ENCODE peak calls at places on chromosomes 11 and 22, in five cellular contexts. E is SK-N-SH, P is K562, H is H1, D is HepG2. O is an unnamed sample.

GRCh38 chr22:37406836-37407235 is 20.4 kb downstream of the ELFN2 start:
- DNase-seq in P (no peak), H (no peak), D (no peak), E (no peak), O (no peak)

GRCh38 chr11:2464451-2465165 is 19.8 kb downstream of the KCNQ1 start:
- DNase-seq in D (no peak), E (no peak), P (no peak), H (no peak), O (no peak)

GRCh38 chr11:79678780-79679468 is 238.1 kb upstream of the TENM4 start:
- DNase-seq in H (no peak), D (no peak), P (no peak), E (peak), O (no peak)

GRCh38 chr11:123570939-123571590 is 83.4 kb downstream of the SCN3B start:
- DNase-seq in H (no peak), P (no peak), E (no peak), D (no peak), O (no peak)

GRCh38 chr11:134119094-134119493 is 50.2 kb downstream of the JAM3 start:
- DNase-seq in H (no peak), P (no peak), D (no peak), E (no peak), O (no peak)

GRCh38 chr11:19768197-19768596 is 55.6 kb downstream of the NAV2 start:
- DNase-seq in E (no peak), P (no peak), H (no peak), D (no peak), O (no peak)

GRCh38 chr22:50011447-50012200 is 941 bp downstream of the IL17REL start:
- DNase-seq in E (peak), P (no peak), D (no peak), H (no peak), O (no peak)

GRCh38 chr22:35380013-35380412 is 883 bp upstream of the HMOX1 start:
- DNase-seq in H (no peak), E (no peak), D (no peak), P (no peak), O (no peak)

GRCh38 chr11:75055511-75055910 is 41.2 kb downstream of the OR2AT4 start:
- DNase-seq in P (no peak), E (no peak), D (no peak), H (no peak), O (no peak)

GRCh38 chr22:50271519-50271970 is 1.4 kb upstream of the MAPK11 start:
- DNase-seq in H (no peak), D (peak), E (peak), P (peak), O (no peak)

GRCh38 chr11:130611791-130612251 is 163.4 kb downstream of the ADAMTS15 start:
- DNase-seq in H (no peak), P (no peak), D (no peak), E (no peak), O (no peak)

GRCh38 chr22:20997536-20998257 is 4.2 kb downstream of the THAP7 start:
- DNase-seq in P (peak), E (no peak), D (no peak), H (no peak), O (no peak)

GRCh38 chr11:5476184-5476819 is 12.2 kb upstream of the OR52D1 start:
- DNase-seq in D (peak), E (peak), P (peak), H (no peak), O (peak)

GRCh38 chr11:6413791-6414231 is 5.1 kb downstream of the APBB1 start:
- DNase-seq in D (no peak), E (no peak), H (no peak), P (no peak), O (no peak)

GRCh38 chr11:28107331-28107725 is 628 bp downstream of the KIF18A start:
- DNase-seq in D (peak), E (peak), P (peak), H (no peak), O (no peak)

GRCh38 chr11:119691020-119691666 is 37.9 kb downstream of the NECTIN1 start:
- DNase-seq in D (no peak), E (no peak), H (no peak), P (peak), O (no peak)

GRCh38 chr22:47174671-47175111 is 412.2 kb downstream of the TBC1D22A start:
- DNase-seq in E (no peak), H (no peak), P (no peak), D (no peak), O (no peak)

GRCh38 chr22:40819741-40820140 is 595 bp upstream of the SLC25A17 start:
- DNase-seq in D (no peak), E (peak), H (no peak), P (no peak), O (no peak)

GRCh38 chr11:96781082-96781481 is 391.3 kb downstream of the JRKL start:
- DNase-seq in P (no peak), H (no peak), E (no peak), D (no peak), O (no peak)

GRCh38 chr22:19805821-19806212 is 45.2 kb downstream of the TBX1 start:
- DNase-seq in P (no peak), H (no peak), E (peak), D (no peak), O (peak)

GRCh38 chr11:5507177-5507576 is 2.6 kb downstream of the UBQLN3 start:
- DNase-seq in P (peak), E (no peak), D (no peak), H (no peak), O (no peak)

GRCh38 chr11:19275496-19275895 is 34.8 kb upstream of the E2F8 start:
- DNase-seq in P (no peak), H (no peak), E (no peak), D (no peak), O (no peak)

GRCh38 chr22:30426395-30427353 is 1.1 kb downstream of the MTFP1 start:
- DNase-seq in P (peak), H (peak), D (peak), E (peak), O (peak)

GRCh38 chr11:80542704-80543103 is 1101.9 kb upstream of the TENM4 start:
- DNase-seq in P (no peak), H (no peak), D (no peak), E (no peak), O (no peak)

GRCh38 chr11:102280237-102280833 is 36.9 kb upstream of the BIRC3 start:
- DNase-seq in D (peak), H (no peak), E (no peak), P (no peak), O (peak)

GRCh38 chr22:21682385-21683175 is 16.8 kb downstream of the PPIL2 start:
- DNase-seq in E (no peak), P (no peak), H (no peak), D (no peak), O (no peak)

GRCh38 chr11:100619484-100619883 is 67.6 kb upstream of the ARHGAP42 start:
- DNase-seq in P (no peak), D (no peak), E (no peak), H (no peak), O (no peak)

GRCh38 chr22:36398602-36399472 is 11.1 kb upstream of the MYH9 start:
- DNase-seq in P (no peak), D (peak), H (no peak), E (no peak), O (no peak)

GRCh38 chr11:36097219-36097650 is 153.4 kb downstream of the LDLRAD3 start:
- DNase-seq in P (no peak), H (no peak), D (no peak), E (no peak), O (no peak)

GRCh38 chr11:36092314-36093030 is 148.6 kb downstream of the LDLRAD3 start:
- DNase-seq in D (no peak), H (peak), P (no peak), E (no peak), O (no peak)

GRCh38 chr11:36093548-36093947 is 149.7 kb downstream of the LDLRAD3 start:
- DNase-seq in P (no peak), E (no peak), D (no peak), H (no peak), O (no peak)

GRCh38 chr11:36098046-36098445 is 154.2 kb downstream of the LDLRAD3 start:
- DNase-seq in D (no peak), P (no peak), H (no peak), E (no peak), O (no peak)

DNA sequence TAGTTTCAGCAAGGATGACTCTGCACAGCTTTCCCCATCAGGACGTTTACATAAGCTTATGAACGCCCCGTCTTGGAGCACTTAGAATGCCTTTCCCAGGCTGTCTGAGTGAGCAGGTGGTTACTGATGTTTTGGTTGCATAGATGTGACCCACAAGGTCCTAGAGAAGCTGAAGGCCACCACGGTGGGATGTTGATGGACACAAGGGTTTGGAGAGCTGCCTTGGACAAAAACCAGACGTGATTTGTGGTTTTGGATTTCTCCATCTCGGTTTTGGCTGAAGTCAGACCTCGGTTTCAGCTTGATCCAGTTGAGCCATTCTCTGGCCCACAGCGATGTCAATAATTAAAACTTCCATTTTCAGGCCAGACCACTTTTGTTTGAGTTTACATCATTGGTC is 151.9 kb downstream of the LDLRAD3 start:
- DNase-seq in D (no peak), P (no peak), E (no peak), H (no peak), O (no peak)
- TF ChIP-seq JUND in D (no peak), P (no peak), E (no peak), H (no peak), O (no peak)

GRCh38 chr11:91158297-91158696 is 935.4 kb upstream of the CHORDC1 start:
- DNase-seq in D (no peak), P (no peak), H (no peak), E (no peak), O (no peak)

GRCh38 chr11:91164452-91164822 is 941.6 kb upstream of the CHORDC1 start:
- DNase-seq in E (no peak), P (no peak), D (no peak), H (no peak), O (no peak)

GRCh38 chr11:91158901-91159537 is 936.2 kb upstream of the CHORDC1 start:
- DNase-seq in H (no peak), P (no peak), E (no peak), D (no peak), O (no peak)

GRCh38 chr11:91160661-91161060 is 937.8 kb upstream of the CHORDC1 start:
- DNase-seq in D (no peak), E (no peak), H (no peak), P (no peak), O (no peak)

GRCh38 chr11:91163619-91164451 is 941.0 kb upstream of the CHORDC1 start:
- DNase-seq in H (no peak), E (peak), D (peak), P (no peak), O (peak)
- TF ChIP-seq JUND in H (no peak), E (peak), D (no peak), P (no peak), O (no peak)

GRCh38 chr11:69674267-69674885 is 777 bp downstream of the LTO1 start:
- DNase-seq in H (no peak), D (no peak), E (no peak), P (peak), O (no peak)
- TF ChIP-seq JUND in H (no peak), D (no peak), E (no peak), P (no peak), O (no peak)

DNA sequence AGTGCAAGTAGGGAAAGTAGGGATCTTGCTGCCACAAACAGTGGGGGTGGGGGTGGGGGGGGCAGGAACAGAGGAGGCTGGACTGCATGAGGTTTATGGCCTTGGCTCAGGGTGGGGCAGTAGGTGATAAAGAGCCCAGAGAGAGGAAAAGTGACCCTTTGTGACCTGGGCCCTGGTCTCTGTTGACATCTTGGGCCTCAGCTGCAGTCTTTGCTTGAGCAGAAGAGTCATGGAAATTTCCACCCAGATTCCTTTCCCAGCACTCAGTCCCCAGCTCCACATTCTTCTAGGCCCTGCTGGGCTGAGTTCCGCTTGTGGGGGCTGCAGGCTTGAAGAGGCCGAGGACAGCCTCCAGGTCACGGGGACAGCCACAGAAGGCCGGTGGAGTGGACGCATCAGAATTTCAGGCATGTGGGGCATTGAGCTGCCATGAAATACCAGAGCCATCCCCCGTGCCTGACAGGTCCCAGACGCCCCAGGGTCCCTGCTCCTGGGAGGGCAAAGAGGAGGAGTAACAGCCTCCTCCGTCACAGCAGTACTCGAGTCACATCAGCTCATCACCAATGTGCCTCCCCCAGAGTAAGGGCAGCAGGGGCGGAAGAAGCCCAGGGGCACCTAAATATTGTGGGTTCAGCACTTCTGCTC is 9.7 kb upstream of the MALAT1 start:
- DNase-seq in P (peak), D (peak), E (no peak), H (no peak), O (peak)
- TF ChIP-seq JUND in P (no peak), D (no peak), E (peak), H (no peak), O (no peak)

DNA sequence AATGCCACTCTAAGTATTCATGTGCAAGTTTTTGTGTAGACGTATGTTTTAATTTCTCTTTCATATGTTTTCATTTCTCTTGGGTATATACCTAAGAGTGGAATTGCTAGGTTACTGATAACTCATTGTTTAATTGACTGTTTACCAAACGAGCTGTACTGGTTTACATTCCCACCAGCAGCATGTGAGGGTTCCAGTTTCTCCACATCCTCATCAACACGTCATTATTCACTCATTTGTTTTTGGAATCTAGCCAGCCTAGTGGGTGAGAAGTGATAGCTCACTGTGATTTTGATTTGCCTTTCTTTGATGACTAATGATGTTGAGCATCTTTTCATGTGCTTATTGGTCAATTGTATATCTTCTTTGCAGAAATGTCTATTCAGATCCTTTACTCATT is 4.0 kb downstream of the ANKRD13D start:
- DNase-seq in E (no peak), D (no peak), H (no peak), P (no peak), O (peak)
- TF ChIP-seq JUND in E (no peak), D (no peak), H (no peak), P (no peak), O (no peak)

GRCh38 chr22:45769569-45770210 is 98.1 kb downstream of the ATXN10 start:
- DNase-seq in E (no peak), P (no peak), D (no peak), H (no peak), O (no peak)

GRCh38 chr22:45771711-45772110 is 100.1 kb downstream of the ATXN10 start:
- DNase-seq in H (no peak), E (no peak), P (no peak), D (no peak), O (no peak)

GRCh38 chr22:45770506-45770905 is 98.9 kb downstream of the ATXN10 start:
- DNase-seq in E (no peak), P (no peak), D (no peak), H (no peak), O (no peak)

GRCh38 chr22:45772726-45773125 is 101.1 kb downstream of the ATXN10 start:
- DNase-seq in H (no peak), D (no peak), P (no peak), E (no peak), O (no peak)

DNA sequence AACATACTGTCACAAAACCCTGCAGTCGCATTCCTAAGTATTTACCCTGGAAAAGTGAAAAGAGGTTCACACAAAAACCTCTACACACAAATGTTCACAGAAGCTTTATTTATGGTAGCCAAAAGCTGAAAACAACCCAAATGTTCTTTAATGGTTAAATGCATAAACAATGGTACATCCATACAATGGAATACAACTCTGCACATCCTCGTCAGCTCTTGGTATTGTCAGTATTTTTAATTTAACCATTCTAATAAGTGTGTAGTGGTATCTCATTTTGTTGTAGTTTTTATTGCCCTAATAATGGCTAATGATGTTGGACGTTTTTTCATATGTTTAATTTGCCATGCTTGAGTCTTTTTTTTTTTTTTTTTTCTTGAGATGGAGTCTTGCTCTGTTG is 99.4 kb downstream of the ATXN10 start:
- DNase-seq in H (no peak), P (no peak), D (no peak), E (no peak), O (no peak)
- TF ChIP-seq JUND in H (no peak), P (no peak), D (no peak), E (no peak), O (no peak)

GRCh38 chr11:132646890-132647289 is 885.4 kb downstream of the OPCML start:
- DNase-seq in D (no peak), E (no peak), P (no peak), H (no peak), O (no peak)
- TF ChIP-seq JUND in D (no peak), E (no peak), P (no peak), H (no peak), O (no peak)

GRCh38 chr11:35235944-35236666 is 97.1 kb downstream of the CD44 start:
- DNase-seq in P (no peak), D (no peak), E (no peak), H (no peak), O (no peak)
- TF ChIP-seq JUND in P (no peak), D (no peak), E (no peak), H (no peak), O (no peak)

DNA sequence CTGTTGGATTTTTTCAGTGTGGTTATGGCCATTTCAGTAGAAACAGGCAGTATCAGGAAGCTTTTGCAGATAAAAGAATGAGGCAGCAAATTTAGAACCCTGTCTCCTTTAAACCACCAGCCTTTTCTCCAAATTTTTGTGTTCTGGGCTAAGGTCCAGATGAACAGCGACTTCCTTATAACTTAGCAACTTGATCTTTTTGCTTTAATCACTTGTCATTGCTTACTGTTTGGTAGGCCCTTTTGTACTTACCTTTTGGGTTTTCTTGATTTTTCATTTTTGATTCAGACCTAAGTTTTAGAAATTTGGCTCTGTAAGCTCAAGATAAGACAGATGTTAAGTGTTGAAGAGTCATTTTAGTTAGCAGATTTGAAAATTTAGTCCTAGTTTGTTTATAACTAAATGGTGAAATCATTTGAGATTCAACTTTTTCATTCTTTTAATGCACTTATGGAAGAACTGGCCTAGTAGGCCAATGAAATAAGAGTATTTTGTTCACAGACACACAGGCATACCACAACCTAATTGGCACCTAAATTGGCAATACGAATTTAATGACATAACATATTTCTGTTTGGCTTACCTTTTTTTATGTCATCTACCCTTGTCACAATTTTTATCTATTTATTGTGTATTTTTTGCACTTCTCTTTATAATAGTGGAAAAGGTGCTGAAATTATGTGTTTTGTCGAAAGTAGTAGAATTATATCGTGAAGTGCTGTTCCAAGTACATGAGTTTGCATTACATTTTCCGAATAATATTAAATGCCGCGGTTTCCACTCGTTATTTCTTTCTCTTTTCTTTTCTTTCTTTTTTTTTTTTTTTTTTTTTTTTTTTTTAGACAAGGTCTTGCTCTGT is 2.1 kb downstream of the RTN3 start:
- DNase-seq in D (no peak), E (no peak), H (no peak), P (peak), O (no peak)
- TF ChIP-seq JUND in D (no peak), E (no peak), H (no peak), P (no peak), O (no peak)

O was measured in T47D.